ENCODE peak calls at places on chromosomes 4 and X, in four cellular contexts. E is BJ, B is left lung, G is tibial artery. V is an unnamed sample.

GRCh38 chr4:173990879-173991231 is 292.6 kb downstream of the FBXO8 start:
- DNase-seq in E (no peak), G (no peak), B (no peak), V (no peak)

GRCh38 chr4:151231915-151232595 is 44.9 kb upstream of the PRSS48 start:
- DNase-seq in E (no peak), G (no peak), B (no peak), V (no peak)

GRCh38 chr4:125390126-125390525 is 75.4 kb downstream of the FAT4 start:
- DNase-seq in E (peak), B (no peak), G (no peak), V (peak)

GRCh38 chr4:147201016-147201415 is 255.4 kb upstream of the TTC29 start:
- DNase-seq in B (no peak), G (no peak), E (no peak), V (no peak)

GRCh38 chr4:80101086-80101767 is 28.2 kb upstream of the ANTXR2 start:
- DNase-seq in E (no peak), B (no peak), G (no peak), V (no peak)

GRCh38 chr4:173168396-173169177 is at the start of gene GALNT7:
- DNase-seq in B (peak), E (no peak), G (peak), V (peak)

GRCh38 chrX:70044541-70045245 is 5.0 kb downstream of the AWAT2 start:
- DNase-seq in G (no peak), B (no peak), E (no peak), V (no peak)

GRCh38 chr4:145829629-145830395 is 108.8 kb downstream of the ZNF827 start:
- DNase-seq in B (no peak), G (no peak), E (no peak), V (no peak)

GRCh38 chr4:108048157-108048556 is 58.5 kb downstream of the HADH start:
- DNase-seq in B (no peak), G (no peak), E (no peak), V (no peak)

GRCh38 chr4:99868126-99868596 is 26.1 kb downstream of the LAMTOR3 start:
- DNase-seq in G (no peak), E (peak), B (no peak), V (no peak)

GRCh38 chr4:151674804-151675290 is 86.0 kb downstream of the GATB start:
- DNase-seq in E (no peak), G (no peak), B (peak), V (no peak)

GRCh38 chr4:89001647-89002518 is 55.1 kb downstream of the FAM13A start:
- DNase-seq in B (no peak), G (no peak), E (no peak), V (no peak)

GRCh38 chrX:152202886-152203285 is 64.5 kb upstream of the MAGEA10 start:
- DNase-seq in G (no peak), E (no peak), B (no peak), V (no peak)

GRCh38 chr4:48904101-48904500 is 2.5 kb downstream of the OCIAD2 start:
- DNase-seq in G (no peak), B (no peak), E (no peak), V (no peak)

GRCh38 chrX:150568320-150569154 is at the start of gene MTM1:
- DNase-seq in G (peak), E (peak), B (peak), V (peak)

GRCh38 chr4:106358899-106359298 is 9.7 kb downstream of the GIMD1 start:
- DNase-seq in E (peak), G (no peak), B (no peak), V (no peak)

GRCh38 chr4:55175779-55176231 is 50.4 kb upstream of the KDR start:
- DNase-seq in B (no peak), G (no peak), E (peak), V (no peak)

GRCh38 chr4:6974138-6974848 is 64.7 kb downstream of the TBC1D14 start:
- DNase-seq in G (peak), B (no peak), E (no peak), V (no peak)

GRCh38 chr4:89837385-89837995 is 529 bp upstream of the SNCA start:
- DNase-seq in B (peak), E (no peak), G (no peak), V (peak)

GRCh38 chrX:34119122-34119521 is 13.0 kb downstream of the FAM47A start:
- DNase-seq in E (no peak), B (no peak), G (no peak), V (no peak)

GRCh38 chrX:43469391-43470054 is 186.6 kb upstream of the MAOA start:
- DNase-seq in E (no peak), G (no peak), B (no peak), V (no peak)

GRCh38 chrX:136766785-136767103 is 14.0 kb downstream of the ARHGEF6 start:
- DNase-seq in G (no peak), E (no peak), B (no peak), V (no peak)

GRCh38 chr4:8225290-8225625 is 26.2 kb downstream of the SH3TC1 start:
- DNase-seq in G (no peak), E (no peak), B (peak), V (no peak)

GRCh38 chr4:128241425-128241913 is 46.1 kb downstream of the PGRMC2 start:
- DNase-seq in E (peak), G (no peak), B (no peak), V (peak)

GRCh38 chrX:74656079-74656745 is 41.8 kb upstream of the RLIM start:
- DNase-seq in G (no peak), B (no peak), E (no peak), V (no peak)

GRCh38 chr4:12703076-12703475 is 781.1 kb downstream of the RAB28 start:
- DNase-seq in B (no peak), G (no peak), E (no peak), V (no peak)

GRCh38 chr4:110007217-110007616 is 94.5 kb downstream of the EGF start:
- DNase-seq in E (no peak), G (no peak), B (no peak), V (no peak)

GRCh38 chrX:13167444-13168207 is 123.2 kb upstream of the FAM9C start:
- DNase-seq in E (no peak), B (no peak), G (peak), V (no peak)

GRCh38 chrX:35726176-35726575 is 72.0 kb upstream of the MAGEB16 start:
- DNase-seq in B (no peak), E (no peak), G (no peak), V (no peak)

GRCh38 chrX:155056877-155057792 is 13.8 kb downstream of the CMC4 start:
- DNase-seq in E (no peak), B (peak), G (peak), V (no peak)

GRCh38 chr4:56400560-56400959 is 13.3 kb upstream of the AASDH start:
- DNase-seq in E (no peak), G (no peak), B (no peak), V (no peak)

GRCh38 chr4:40227284-40227683 is 30.5 kb downstream of the RHOH start:
- DNase-seq in E (no peak), B (no peak), G (no peak), V (no peak)

GRCh38 chr4:136562842-136563241 is 969.5 kb downstream of the PCDH18 start:
- DNase-seq in B (no peak), G (no peak), E (no peak), V (no peak)

DNA sequence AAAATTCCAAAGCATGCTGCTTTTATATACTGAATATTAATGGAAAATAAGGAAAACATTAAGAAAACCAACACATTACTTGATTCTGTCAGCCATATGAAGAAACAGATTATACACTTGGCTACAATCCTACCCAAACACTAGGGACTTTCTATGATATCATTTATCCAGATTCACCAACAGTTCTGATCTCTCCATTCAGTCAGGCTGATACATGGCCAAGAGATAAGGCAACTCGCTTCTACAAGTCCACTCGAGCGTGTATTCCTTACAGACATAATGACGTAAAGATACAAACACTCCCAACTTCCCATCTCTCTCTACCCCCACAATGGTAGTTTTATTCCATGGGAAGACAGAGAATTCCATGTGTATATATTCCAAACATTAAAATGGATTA is 44.5 kb downstream of the NEK1 start:
- DNase-seq in E (no peak), G (no peak), B (no peak), V (no peak)
- H3K4me3 ChIP-seq in E (no peak), G (no peak), B (no peak), V (no peak)

GRCh38 chr4:41696768-41697167 is 51.8 kb downstream of the PHOX2B start:
- DNase-seq in G (no peak), B (no peak), E (no peak), V (no peak)
- H3K4me3 ChIP-seq in G (no peak), B (no peak), E (no peak), V (no peak)

DNA sequence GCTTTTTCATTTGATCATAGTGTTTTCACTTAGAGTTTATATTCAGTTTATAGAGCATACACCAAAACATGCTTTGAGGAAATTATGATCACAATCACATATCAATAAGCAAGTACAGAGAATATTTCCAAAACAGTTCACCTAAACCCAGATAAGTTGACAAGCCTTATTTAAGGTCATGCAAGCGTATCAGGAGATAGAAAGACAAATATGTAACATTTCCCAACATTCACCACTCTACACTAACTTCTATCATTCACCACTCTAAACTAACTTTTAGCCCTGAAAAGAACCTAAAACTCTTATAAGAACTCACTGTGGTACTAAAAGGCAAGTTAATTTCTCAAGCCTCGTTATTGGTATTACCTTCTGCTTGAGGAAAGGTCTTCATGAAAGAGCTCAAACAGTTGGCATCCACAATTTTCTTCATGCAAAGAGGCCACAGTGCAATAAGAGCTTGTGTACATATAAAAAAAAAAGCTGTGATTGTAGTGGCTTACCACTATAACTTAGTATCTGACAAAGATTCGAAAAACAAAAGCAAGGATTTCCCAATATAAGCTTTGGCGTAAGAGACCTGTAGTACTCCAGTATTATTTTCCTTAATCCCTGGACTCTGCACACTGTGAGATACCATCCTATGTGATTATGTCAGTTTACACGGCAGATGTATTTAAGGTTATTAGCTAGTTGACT is 903.3 kb downstream of the STIM2 start:
- DNase-seq in E (no peak), G (no peak), B (no peak), V (no peak)
- H3K4me3 ChIP-seq in E (no peak), G (no peak), B (no peak), V (no peak)

GRCh38 chr4:158172558-158173258 is at the start of gene GASK1B:
- DNase-seq in B (no peak), E (no peak), G (peak), V (no peak)
- H3K4me3 ChIP-seq in B (peak), E (peak), G (peak), V (peak)